ENCODE peak calls at places on chromosomes 16 and 17, in seven cellular contexts. E is HCT116, S is lung, X is heart right ventricle, L is psoas muscle, M is heart left ventricle, O is neuronal stem cell. V is an unnamed sample. For H3K4me1 and H3K9me3, the result is how much of the 10 kb centered on the place peaks cover.

GRCh38 chr16:68884867-68885266 is 41.5 kb downstream of the TANGO6 start:
- DNase-seq in L (no peak), M (no peak), X (no peak), S (no peak), O (no peak), E (no peak), V (no peak)

GRCh38 chr16:85515830-85516397 is 97.2 kb upstream of the GSE1 start:
- DNase-seq in X (no peak), E (no peak), L (no peak), O (no peak), M (no peak), S (peak), V (no peak)

GRCh38 chr16:81711609-81712329 is 67.3 kb upstream of the PLCG2 start:
- DNase-seq in M (no peak), X (no peak), O (no peak), L (no peak), E (peak), S (no peak), V (no peak)

GRCh38 chr17:751269-752001 is 629 bp downstream of the GEMIN4 start:
- DNase-seq in E (no peak), O (peak), M (no peak), L (peak), S (peak), X (no peak), V (peak)

GRCh38 chr16:77585852-77586251 is 136.5 kb upstream of the NUDT7 start:
- DNase-seq in S (no peak), M (no peak), X (no peak), E (peak), O (no peak), L (no peak), V (no peak)

GRCh38 chr16:3822366-3823045 is 58.0 kb downstream of the CREBBP start:
- DNase-seq in S (no peak), E (no peak), M (peak), O (no peak), L (no peak), X (no peak), V (peak)

GRCh38 chr17:50918933-50919296 is 52.8 kb upstream of the TOB1 start:
- DNase-seq in M (no peak), X (no peak), O (no peak), S (no peak), L (no peak), E (no peak), V (no peak)

GRCh38 chr17:28381141-28381825 is 9.8 kb downstream of the SARM1 start:
- DNase-seq in L (peak), O (no peak), E (no peak), S (peak), X (no peak), M (no peak), V (peak)

GRCh38 chr16:67264277-67264676 is 15.1 kb upstream of the PLEKHG4 start:
- DNase-seq in M (no peak), S (no peak), L (peak), O (no peak), E (no peak), X (no peak), V (no peak)

GRCh38 chr17:3571043-3571900 is 13.7 kb upstream of the TRPV3 start:
- DNase-seq in S (no peak), O (no peak), M (no peak), X (no peak), E (no peak), L (no peak), V (no peak)

GRCh38 chr17:16516594-16517018 is 24.6 kb upstream of the LRRC75A start:
- DNase-seq in S (no peak), E (peak), X (no peak), M (peak), L (no peak), O (no peak), V (no peak)

GRCh38 chr17:58614854-58615409 is 76.9 kb downstream of the TEX14 start:
- DNase-seq in M (no peak), O (no peak), X (no peak), S (no peak), E (no peak), L (no peak), V (no peak)

GRCh38 chr16:1333149-1333812 is at the start of gene BAIAP3:
- DNase-seq in X (peak), M (peak), O (no peak), S (no peak), L (peak), E (no peak), V (peak)

GRCh38 chr17:66855204-66855603 is 20.3 kb downstream of the CACNG5 start:
- DNase-seq in M (no peak), S (no peak), X (no peak), O (no peak), E (no peak), L (no peak), V (no peak)

GRCh38 chr17:39069114-39069756 is 82.2 kb downstream of the PLXDC1 start:
- DNase-seq in X (no peak), L (no peak), S (no peak), O (peak), E (no peak), M (no peak), V (peak)

GRCh38 chr16:23317266-23317661 is 15.2 kb downstream of the SCNN1B start:
- DNase-seq in E (no peak), S (peak), M (no peak), O (no peak), L (no peak), X (no peak), V (no peak)

GRCh38 chr16:57696240-57696639 is 1.6 kb downstream of the DRC7 start:
- DNase-seq in M (no peak), L (no peak), S (no peak), E (no peak), X (no peak), O (no peak), V (no peak)

GRCh38 chr16:64240586-64240985 is 881.3 kb downstream of the CDH11 start:
- DNase-seq in M (no peak), S (no peak), L (no peak), E (no peak), X (no peak), O (no peak), V (no peak)

GRCh38 chr16:987846-988245 is 6.3 kb downstream of the SOX8 start:
- DNase-seq in X (no peak), S (no peak), L (no peak), M (no peak), O (no peak), E (no peak), V (no peak)

GRCh38 chr16:9090101-9090959 is 1.1 kb upstream of the HAPSTR1 start:
- DNase-seq in O (peak), L (peak), E (no peak), M (peak), X (peak), S (peak), V (peak)

GRCh38 chr16:73996624-73997339 is 299.8 kb upstream of the PSMD7 start:
- DNase-seq in E (no peak), L (no peak), X (no peak), S (no peak), O (no peak), M (no peak), V (no peak)

GRCh38 chr17:36512641-36513040 is 22.0 kb downstream of the MYO19 start:
- DNase-seq in O (no peak), L (no peak), M (no peak), E (no peak), X (no peak), S (no peak), V (no peak)

GRCh38 chr17:72361892-72362291 is 241.1 kb downstream of the SOX9 start:
- DNase-seq in E (no peak), M (no peak), X (no peak), O (no peak), S (no peak), L (no peak), V (no peak)

GRCh38 chr16:19307587-19308241 is 22.2 kb downstream of the CLEC19A start:
- DNase-seq in S (no peak), M (no peak), E (no peak), O (peak), L (no peak), X (no peak), V (no peak)

GRCh38 chr17:12899604-12900003 is 110.3 kb downstream of the ARHGAP44 start:
- DNase-seq in O (no peak), X (no peak), E (no peak), S (no peak), M (no peak), L (no peak), V (no peak)

DNA sequence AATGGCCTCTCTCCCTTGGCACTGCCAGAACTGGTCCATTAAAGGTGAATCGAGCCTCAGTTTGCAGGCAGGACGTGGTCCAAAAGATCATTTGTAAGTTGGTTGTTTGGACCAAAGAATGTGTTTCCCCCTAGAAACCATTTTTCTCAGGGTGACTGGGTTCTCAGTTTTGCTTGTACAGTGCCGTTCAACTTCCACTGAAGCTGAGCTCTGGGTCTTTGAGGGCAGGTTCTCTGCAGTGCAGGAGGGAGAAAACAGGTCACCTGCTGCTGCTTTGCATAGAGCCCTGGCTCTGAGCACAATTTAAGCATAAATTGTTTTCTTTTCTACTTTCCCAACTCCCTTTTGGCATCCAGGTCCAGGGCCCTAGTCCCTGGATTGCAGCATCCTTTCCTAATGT is 8.9 kb upstream of the AMZ2 start:
- DNase-seq in S (no peak), X (no peak), E (no peak), M (no peak), O (no peak), L (no peak), V (no peak)
- H3K27ac ChIP-seq in S (no peak), X (no peak), E (no peak), M (no peak), O (no peak), L (no peak), V (peak)

GRCh38 chr17:79799538-79800324 is 2.9 kb upstream of the CBX8 start:
- DNase-seq in M (no peak), X (no peak), E (no peak), L (no peak), O (no peak), S (no peak), V (no peak)
- H3K4me1 ChIP-seq in M (under half), X (under half), E (under half), L (under half), O (under half), S (under half), V (half or more)

DNA sequence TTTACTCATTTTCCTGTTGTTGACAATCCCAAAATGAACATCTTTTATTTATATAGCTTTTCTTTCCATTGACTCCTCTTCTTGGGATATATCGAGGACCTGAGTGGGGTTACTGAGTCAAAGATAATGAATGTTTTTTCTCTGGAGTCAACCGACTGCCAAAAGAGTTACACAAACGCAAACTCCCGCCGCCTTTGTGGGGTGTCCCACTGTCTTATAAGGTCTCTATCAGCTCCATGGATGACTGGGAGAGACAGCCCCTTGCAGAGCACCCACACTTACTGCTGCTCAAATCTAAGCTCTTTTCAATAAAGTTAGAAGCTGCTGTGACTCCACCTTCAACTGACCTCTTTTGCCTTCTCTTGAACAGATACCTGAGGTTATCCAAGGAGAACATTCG is 25.2 kb downstream of the C16orf78 start:
- DNase-seq in L (no peak), E (no peak), S (no peak), X (no peak), M (no peak), O (no peak), V (no peak)
- H3K9me3 ChIP-seq in L (under half), E (under half), S (under half), X (under half), M (under half), O (under half), V (under half)

DNA sequence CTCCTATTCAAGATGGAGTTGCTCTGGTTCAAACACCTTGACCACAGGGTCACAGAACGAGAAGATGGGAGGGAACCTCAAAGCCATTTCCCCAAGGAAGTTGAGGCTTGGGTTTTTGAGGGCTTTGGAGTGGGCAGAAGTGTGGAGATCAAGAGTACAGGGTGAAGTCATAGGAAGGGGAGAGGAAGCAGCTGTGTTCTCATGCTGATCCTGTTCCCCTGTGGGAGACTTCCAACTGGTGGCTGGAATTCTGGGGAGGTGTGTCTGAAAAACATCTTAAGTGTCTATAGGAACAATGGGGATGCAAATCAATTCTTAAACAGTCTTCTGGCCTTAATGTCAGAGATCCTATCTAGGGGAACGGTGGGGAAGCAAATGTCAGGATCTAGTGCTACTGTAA is 38.8 kb upstream of the HSBP1 start:
- DNase-seq in E (no peak), S (no peak), L (no peak), O (no peak), M (no peak), X (no peak), V (no peak)
- H3K27ac ChIP-seq in E (no peak), S (no peak), L (no peak), O (no peak), M (no peak), X (no peak), V (no peak)

GRCh38 chr17:77322534-77323412 is 182.0 kb downstream of the SEC14L1 start:
- DNase-seq in L (peak), X (peak), O (peak), E (peak), M (peak), S (peak), V (no peak)
- H3K4me1 ChIP-seq in L (half or more), X (under half), O (under half), E (half or more), M (under half), S (under half), V (under half)

GRCh38 chr17:82949361-82949760 is 109.5 kb upstream of the ZNF750 start:
- DNase-seq in L (peak), X (no peak), S (no peak), M (no peak), O (no peak), E (no peak), V (no peak)

GRCh38 chr17:82949984-82950383 is 110.2 kb upstream of the ZNF750 start:
- DNase-seq in L (peak), E (no peak), O (no peak), M (no peak), X (no peak), S (no peak), V (no peak)

GRCh38 chr17:82948957-82949356 is 109.1 kb upstream of the ZNF750 start:
- DNase-seq in O (no peak), M (no peak), X (no peak), S (no peak), E (no peak), L (peak), V (no peak)

GRCh38 chr17:82947051-82947991 is 107.5 kb upstream of the ZNF750 start:
- DNase-seq in E (no peak), S (no peak), X (no peak), M (no peak), O (no peak), L (peak), V (no peak)

DNA sequence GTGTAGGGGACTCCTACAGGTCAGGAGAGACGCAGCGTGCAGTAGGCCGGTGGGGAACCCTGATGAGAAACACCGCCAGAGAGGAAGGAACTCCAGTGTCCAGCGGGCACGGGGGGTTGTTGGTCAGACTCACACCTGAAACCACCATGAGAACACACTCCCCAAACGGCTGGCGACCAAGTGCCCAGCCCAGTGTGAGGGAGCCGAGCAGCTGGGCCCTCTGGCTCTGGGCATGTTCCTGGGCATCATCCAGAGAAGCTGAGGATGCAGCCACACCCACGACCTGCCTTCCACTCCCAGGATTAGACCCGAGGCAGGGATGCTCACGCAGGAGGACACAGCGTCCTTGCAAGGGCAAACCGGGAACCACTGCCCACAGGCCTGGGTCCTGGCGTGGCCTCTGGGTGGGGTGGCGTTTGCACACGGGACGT is 108.3 kb upstream of the ZNF750 start:
- DNase-seq in E (no peak), X (no peak), L (peak), S (no peak), O (no peak), M (no peak), V (no peak)
- H3K9me3 ChIP-seq in E (under half), X (under half), L (under half), S (under half), O (half or more), M (under half), V (under half)

GRCh38 chr17:48617515-48618365 is 2.6 kb upstream of the HOXB8 start:
- DNase-seq in O (no peak), X (no peak), S (no peak), L (no peak), E (no peak), M (no peak), V (no peak)

GRCh38 chr17:48615963-48616718 is 1.0 kb upstream of the HOXB8 start:
- DNase-seq in M (no peak), O (no peak), L (no peak), S (no peak), X (no peak), E (no peak), V (no peak)

GRCh38 chr17:48618366-48618896 is 3.3 kb upstream of the HOXB8 start:
- DNase-seq in L (peak), E (peak), X (peak), S (peak), M (peak), O (peak), V (peak)

GRCh38 chr17:48615212-48615962 is at the start of gene HOXB8:
- DNase-seq in O (no peak), X (no peak), E (no peak), M (no peak), L (no peak), S (no peak), V (no peak)

DNA sequence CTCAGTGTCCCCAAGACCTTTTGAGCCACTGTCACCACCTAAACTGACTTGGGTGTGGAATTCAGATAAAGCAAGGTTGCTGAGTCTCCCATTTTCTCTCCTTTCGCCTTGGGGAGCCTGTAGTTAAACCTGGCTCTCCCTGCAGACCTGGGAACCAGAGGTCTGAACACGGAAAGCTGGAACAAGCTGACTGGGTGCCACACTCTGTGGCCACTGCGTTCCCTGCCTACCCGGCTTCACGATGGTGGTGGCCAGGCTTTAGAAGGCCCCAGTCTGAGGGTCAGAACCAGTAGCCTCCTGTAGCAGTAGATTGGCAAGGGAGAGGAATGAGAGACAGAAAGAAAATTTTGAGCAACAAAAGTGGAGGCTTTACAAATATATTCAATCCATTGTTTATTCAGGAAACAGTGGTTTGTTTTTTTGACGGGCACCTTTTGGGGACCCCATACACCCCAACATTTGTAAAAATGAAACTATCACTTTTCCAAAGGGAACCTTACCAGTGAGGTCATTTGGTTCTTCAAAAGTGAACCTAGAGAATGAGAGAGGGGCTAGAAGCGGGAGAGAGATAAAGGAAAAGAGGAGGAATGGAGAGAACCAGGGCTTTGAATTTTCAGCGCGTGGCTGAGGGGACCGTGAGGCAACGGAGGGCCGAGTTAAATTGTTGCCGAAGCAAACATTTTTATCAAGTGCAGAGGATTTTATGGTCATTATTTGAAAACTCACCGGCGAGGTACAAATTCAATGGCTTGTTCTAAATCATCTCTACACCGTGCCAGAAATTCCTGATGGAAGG is 1.8 kb upstream of the HOXB8 start:
- DNase-seq in L (no peak), S (no peak), X (no peak), M (no peak), E (no peak), O (no peak), V (no peak)
- H3K27ac ChIP-seq in L (no peak), S (no peak), X (no peak), M (no peak), E (peak), O (no peak), V (no peak)